ENCODE peak calls at places on chromosomes 2 and 18, in four cellular contexts. S is esophagus squamous epithelium, V is B cell, X is ovary. Y is an unnamed sample.

GRCh38 chr18:37451239-37451825 is 114.3 kb downstream of the CELF4 start:
- DNase-seq in V (no peak), X (no peak), S (no peak), Y (no peak)

GRCh38 chr2:228654707-228655106 is 473.2 kb upstream of the SPHKAP start:
- DNase-seq in S (no peak), V (no peak), X (no peak), Y (no peak)

GRCh38 chr2:106581755-106582430 is 94.7 kb downstream of the CD8B2 start:
- DNase-seq in S (no peak), V (peak), X (peak), Y (peak)

GRCh38 chr2:8202139-8202538 is 479.7 kb upstream of the ID2 start:
- DNase-seq in S (no peak), V (no peak), X (no peak), Y (no peak)

GRCh38 chr2:136107238-136108033 is 10.5 kb downstream of the CXCR4 start:
- DNase-seq in S (no peak), X (no peak), V (no peak), Y (no peak)

GRCh38 chr2:134469516-134470115 is 215.7 kb downstream of the MGAT5 start:
- DNase-seq in V (no peak), X (no peak), S (no peak), Y (no peak)

GRCh38 chr2:197779261-197779660 is 5.9 kb downstream of the BOLL start:
- DNase-seq in X (no peak), S (no peak), V (no peak), Y (no peak)

GRCh38 chr18:24432618-24433017 is 6.1 kb downstream of the IMPACT start:
- DNase-seq in X (no peak), V (no peak), S (no peak), Y (no peak)

GRCh38 chr2:168208652-168209051 is 38.7 kb downstream of the STK39 start:
- DNase-seq in S (no peak), V (no peak), X (no peak), Y (no peak)

GRCh38 chr18:32252461-32252860 is 62.6 kb downstream of the MEP1B start:
- DNase-seq in V (no peak), X (no peak), S (no peak), Y (no peak)

GRCh38 chr2:137998503-137998902 is 34.2 kb downstream of the HNMT start:
- DNase-seq in X (no peak), V (no peak), S (no peak), Y (no peak)

GRCh38 chr2:74690571-74690970 is 36.5 kb downstream of the SEMA4F start:
- DNase-seq in X (no peak), S (no peak), V (no peak), Y (no peak)

GRCh38 chr2:42098571-42099430 is 51.0 kb downstream of the PKDCC start:
- DNase-seq in S (no peak), X (no peak), V (no peak), Y (no peak)

GRCh38 chr2:235264121-235264493 is 229.7 kb upstream of the AGAP1 start:
- DNase-seq in S (no peak), V (no peak), X (no peak), Y (no peak)

GRCh38 chr2:140349695-140350094 is 1569.5 kb upstream of the NXPH2 start:
- DNase-seq in X (no peak), V (no peak), S (no peak), Y (no peak)

GRCh38 chr2:28356095-28356911 is 36.4 kb upstream of the FOSL2 start:
- DNase-seq in X (peak), S (peak), V (no peak), Y (peak)

GRCh38 chr2:109647636-109648035 is 33.5 kb downstream of the SOWAHC start:
- DNase-seq in S (no peak), V (no peak), X (no peak), Y (no peak)

GRCh38 chr2:33068261-33068660 is 121.5 kb downstream of the LTBP1 start:
- DNase-seq in S (no peak), X (no peak), V (no peak), Y (no peak)

GRCh38 chr18:10240276-10240675 is 214.2 kb upstream of the APCDD1 start:
- DNase-seq in X (no peak), V (no peak), S (no peak), Y (no peak)

GRCh38 chr2:118748245-118748885 is 99.1 kb downstream of the EN1 start:
- DNase-seq in V (no peak), S (no peak), X (no peak), Y (no peak)

GRCh38 chr2:149394864-149395263 is 64.5 kb downstream of the LYPD6 start:
- DNase-seq in V (no peak), X (no peak), S (no peak), Y (no peak)

GRCh38 chr2:148391324-148391723 is 253.2 kb upstream of the EPC2 start:
- DNase-seq in V (no peak), X (no peak), S (no peak), Y (no peak)

GRCh38 chr2:45821558-45822271 is 170.2 kb downstream of the PRKCE start:
- DNase-seq in X (peak), V (no peak), S (no peak), Y (no peak)

GRCh38 chr18:12883003-12883683 is 894 bp downstream of the PTPN2 start:
- DNase-seq in X (no peak), S (no peak), V (no peak), Y (no peak)

GRCh38 chr2:1730047-1730937 is 14.0 kb downstream of the PXDN start:
- DNase-seq in V (no peak), S (no peak), X (peak), Y (peak)

GRCh38 chr2:163655672-163656071 is 80.1 kb downstream of the FIGN start:
- DNase-seq in X (no peak), S (no peak), V (no peak), Y (no peak)

GRCh38 chr2:18855027-18855426 is 265.7 kb upstream of the NT5C1B start:
- DNase-seq in S (no peak), X (no peak), V (no peak), Y (no peak)

GRCh38 chr2:25537526-25537925 is 135.9 kb downstream of the DTNB start:
- DNase-seq in S (no peak), X (no peak), V (no peak), Y (no peak)

GRCh38 chr2:28340312-28341202 is 52.1 kb upstream of the FOSL2 start:
- DNase-seq in V (no peak), S (no peak), X (no peak), Y (no peak)

GRCh38 chr2:151315381-151315903 is 26.0 kb upstream of the NMI start:
- DNase-seq in V (no peak), X (peak), S (no peak), Y (no peak)

GRCh38 chr2:157194844-157195243 is 62.7 kb upstream of the GALNT5 start:
- DNase-seq in X (no peak), S (no peak), V (no peak), Y (no peak)

GRCh38 chr18:22667616-22668422 is 250.1 kb upstream of the CTAGE1 start:
- DNase-seq in S (no peak), V (no peak), X (no peak), Y (no peak)

GRCh38 chr2:240196716-240197438 is 56.4 kb upstream of the OTOS start:
- DNase-seq in X (no peak), S (no peak), V (no peak), Y (no peak)

GRCh38 chr2:173588931-173589369 is 234.3 kb downstream of the CDCA7 start:
- DNase-seq in V (no peak), S (no peak), X (no peak), Y (no peak)

GRCh38 chr2:219279151-219279915 is at the start of gene DNAJB2:
- DNase-seq in V (peak), X (peak), S (peak), Y (peak)
- TF ChIP-seq CTCF in V (no peak), X (peak), S (no peak), Y (no peak)

GRCh38 chr2:241224068-241224850 is 35.8 kb downstream of the ANO7 start:
- DNase-seq in X (no peak), S (no peak), V (no peak), Y (no peak)
- TF ChIP-seq CTCF in X (no peak), S (no peak), V (no peak), Y (no peak)

GRCh38 chr2:99337164-99337930 is at the start of gene EIF5B:
- DNase-seq in X (peak), V (peak), S (peak), Y (peak)
- TF ChIP-seq CTCF in X (peak), V (peak), S (peak), Y (no peak)

DNA sequence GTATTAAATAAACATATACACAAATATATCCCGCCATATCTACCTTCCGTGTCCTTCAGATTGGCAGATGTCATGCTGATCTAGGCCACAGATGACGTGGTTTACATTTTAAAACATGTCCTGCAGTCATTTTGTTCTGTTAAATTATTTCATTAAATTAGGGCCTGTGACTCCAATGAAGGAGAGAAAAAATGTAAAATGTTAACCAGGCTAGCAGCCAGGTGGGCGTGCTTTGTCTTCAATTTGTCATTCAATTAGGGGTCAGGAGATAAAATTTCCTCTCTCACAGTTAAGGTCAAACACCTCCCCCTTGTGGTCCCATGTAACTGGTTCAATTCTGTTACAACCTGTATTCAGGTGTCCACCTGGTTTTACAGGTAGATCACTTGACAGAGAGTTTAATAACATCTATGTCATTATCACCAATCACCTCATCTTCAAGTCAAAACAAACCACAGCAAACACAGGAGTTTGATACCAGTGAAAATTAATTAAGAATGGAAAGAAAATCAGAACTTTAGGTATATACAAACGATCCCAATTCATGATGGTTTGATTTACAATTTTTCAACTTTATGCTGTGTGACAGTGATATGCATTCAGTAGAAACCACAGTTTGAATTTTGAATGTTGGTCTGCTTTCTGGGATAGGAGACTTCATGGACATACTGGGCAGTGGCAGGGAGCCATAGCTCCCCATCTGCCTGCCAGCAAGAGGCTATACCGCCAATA is 339.4 kb downstream of the CMPK2 start:
- DNase-seq in V (no peak), S (no peak), X (no peak), Y (no peak)
- TF ChIP-seq CTCF in V (peak), S (no peak), X (no peak), Y (no peak)

GRCh38 chr18:63890950-63891304 is 3.4 kb downstream of the SERPINB2 start:
- DNase-seq in V (no peak), X (no peak), S (no peak), Y (no peak)
- TF ChIP-seq CTCF in V (no peak), X (no peak), S (no peak), Y (no peak)

DNA sequence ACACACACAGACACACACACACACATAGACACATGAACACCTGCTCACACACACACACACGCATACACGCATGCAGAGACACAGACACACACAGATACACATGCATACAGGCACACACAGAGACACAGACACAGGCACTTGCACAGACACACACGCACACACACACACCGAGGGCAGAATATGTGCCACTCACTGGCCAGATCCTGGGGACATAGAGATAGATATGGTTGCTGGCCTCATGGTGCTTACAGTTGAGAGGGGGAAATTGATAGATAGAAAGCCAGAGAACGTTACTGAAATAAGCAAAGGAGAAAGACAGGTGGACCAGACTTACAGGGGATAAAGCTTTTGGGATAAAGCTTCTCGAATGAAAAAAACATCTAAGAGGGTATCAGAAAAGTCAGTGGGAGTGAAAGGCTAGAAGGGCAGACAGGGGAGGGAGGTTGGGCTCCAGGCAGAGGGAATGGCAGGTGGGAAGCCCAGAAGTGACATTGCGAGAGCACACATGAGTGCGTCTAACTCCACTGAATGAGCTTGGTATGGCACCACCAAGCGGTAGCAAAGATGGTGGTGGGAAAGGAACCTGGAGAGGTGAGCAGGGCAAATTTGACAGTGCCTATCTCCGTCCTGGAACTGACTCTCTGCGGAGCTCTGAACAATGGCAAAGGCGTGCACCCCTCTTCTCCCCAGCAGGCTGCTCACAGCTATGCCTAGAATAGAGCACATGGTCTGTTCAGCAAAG is 390.1 kb upstream of the TRIB2 start:
- DNase-seq in S (no peak), V (peak), X (no peak), Y (no peak)
- TF ChIP-seq CTCF in S (no peak), V (peak), X (no peak), Y (no peak)

GRCh38 chr2:191299009-191299408 is 53.8 kb downstream of the MYO1B start:
- DNase-seq in V (no peak), X (no peak), S (no peak), Y (no peak)
- TF ChIP-seq CTCF in V (no peak), X (no peak), S (no peak), Y (no peak)

Y was measured in omental fat pad.